ENCODE peak calls at places on chromosomes 6 and 20, in four cellular contexts. One of them, this sample, is unnamed.

GRCh38 chr20:63456429-63457284 is 15.8 kb downstream of the KCNQ2 start:
- DNase-seq in SHP77: no peak
- DNase-seq in head of caudate nucleus: no peak
- DNase-seq in activated CD4-positive, alpha-beta T cell treated with anti-CD3 and anti-CD28 coated beads for 4 hours: no peak
- DNase-seq in this sample: no peak

GRCh38 chr6:163709255-163709654 is 294.7 kb downstream of the QKI start:
- DNase-seq in SHP77: no peak
- DNase-seq in head of caudate nucleus: no peak
- DNase-seq in activated CD4-positive, alpha-beta T cell treated with anti-CD3 and anti-CD28 coated beads for 4 hours: no peak
- DNase-seq in this sample: no peak

GRCh38 chr6:133132092-133132491 is 109.1 kb upstream of the EYA4 start:
- DNase-seq in SHP77: no peak
- DNase-seq in head of caudate nucleus: no peak
- DNase-seq in activated CD4-positive, alpha-beta T cell treated with anti-CD3 and anti-CD28 coated beads for 4 hours: no peak
- DNase-seq in this sample: no peak

GRCh38 chr6:15674690-15675386 is 12.0 kb upstream of the DTNBP1 start:
- DNase-seq in SHP77: no peak
- DNase-seq in head of caudate nucleus: no peak
- DNase-seq in activated CD4-positive, alpha-beta T cell treated with anti-CD3 and anti-CD28 coated beads for 4 hours: no peak
- DNase-seq in this sample: no peak

GRCh38 chr6:33247977-33248642 is 23.6 kb downstream of the VPS52 start:
- DNase-seq in SHP77: peak
- DNase-seq in head of caudate nucleus: peak
- DNase-seq in activated CD4-positive, alpha-beta T cell treated with anti-CD3 and anti-CD28 coated beads for 4 hours: peak
- DNase-seq in this sample: peak

GRCh38 chr6:110875548-110876169 is 1.1 kb downstream of the AMD1 start:
- DNase-seq in SHP77: peak
- DNase-seq in head of caudate nucleus: peak
- DNase-seq in activated CD4-positive, alpha-beta T cell treated with anti-CD3 and anti-CD28 coated beads for 4 hours: peak
- DNase-seq in this sample: no peak

GRCh38 chr6:18148304-18149025 is 6.4 kb downstream of the TPMT start:
- DNase-seq in SHP77: no peak
- DNase-seq in head of caudate nucleus: no peak
- DNase-seq in activated CD4-positive, alpha-beta T cell treated with anti-CD3 and anti-CD28 coated beads for 4 hours: no peak
- DNase-seq in this sample: peak

GRCh38 chr6:17584241-17584803 is 15.8 kb upstream of the FAM8A1 start:
- DNase-seq in SHP77: peak
- DNase-seq in head of caudate nucleus: peak
- DNase-seq in activated CD4-positive, alpha-beta T cell treated with anti-CD3 and anti-CD28 coated beads for 4 hours: no peak
- DNase-seq in this sample: peak

GRCh38 chr6:72963946-72964345 is 261.4 kb downstream of the KHDC1L start:
- DNase-seq in SHP77: no peak
- DNase-seq in head of caudate nucleus: no peak
- DNase-seq in activated CD4-positive, alpha-beta T cell treated with anti-CD3 and anti-CD28 coated beads for 4 hours: no peak
- DNase-seq in this sample: no peak

GRCh38 chr20:16476032-16476431 is 97.2 kb downstream of the KIF16B start:
- DNase-seq in SHP77: peak
- DNase-seq in head of caudate nucleus: no peak
- DNase-seq in activated CD4-positive, alpha-beta T cell treated with anti-CD3 and anti-CD28 coated beads for 4 hours: no peak
- DNase-seq in this sample: peak

GRCh38 chr6:35493307-35493983 is 3.4 kb downstream of the TEAD3 start:
- DNase-seq in SHP77: no peak
- DNase-seq in head of caudate nucleus: no peak
- DNase-seq in activated CD4-positive, alpha-beta T cell treated with anti-CD3 and anti-CD28 coated beads for 4 hours: no peak
- DNase-seq in this sample: no peak

GRCh38 chr6:53426544-53427270 is 78.0 kb upstream of the ELOVL5 start:
- DNase-seq in SHP77: no peak
- DNase-seq in head of caudate nucleus: no peak
- DNase-seq in activated CD4-positive, alpha-beta T cell treated with anti-CD3 and anti-CD28 coated beads for 4 hours: no peak
- DNase-seq in this sample: no peak

GRCh38 chr6:14713008-14713452 is 532.8 kb upstream of the JARID2 start:
- DNase-seq in SHP77: no peak
- DNase-seq in head of caudate nucleus: no peak
- DNase-seq in activated CD4-positive, alpha-beta T cell treated with anti-CD3 and anti-CD28 coated beads for 4 hours: no peak
- DNase-seq in this sample: no peak

GRCh38 chr6:40551966-40552365 is 35.2 kb downstream of the LRFN2 start:
- DNase-seq in SHP77: no peak
- DNase-seq in head of caudate nucleus: no peak
- DNase-seq in activated CD4-positive, alpha-beta T cell treated with anti-CD3 and anti-CD28 coated beads for 4 hours: no peak
- DNase-seq in this sample: no peak

GRCh38 chr6:16909599-16910360 is 148.5 kb upstream of the ATXN1 start:
- DNase-seq in SHP77: no peak
- DNase-seq in head of caudate nucleus: no peak
- DNase-seq in activated CD4-positive, alpha-beta T cell treated with anti-CD3 and anti-CD28 coated beads for 4 hours: no peak
- DNase-seq in this sample: no peak

GRCh38 chr6:144259988-144260387 is 25.1 kb upstream of the UTRN start:
- DNase-seq in SHP77: no peak
- DNase-seq in head of caudate nucleus: no peak
- DNase-seq in activated CD4-positive, alpha-beta T cell treated with anti-CD3 and anti-CD28 coated beads for 4 hours: no peak
- DNase-seq in this sample: peak

GRCh38 chr6:127207591-127208120 is 59.0 kb upstream of the RNF146 start:
- DNase-seq in SHP77: no peak
- DNase-seq in head of caudate nucleus: no peak
- DNase-seq in activated CD4-positive, alpha-beta T cell treated with anti-CD3 and anti-CD28 coated beads for 4 hours: no peak
- DNase-seq in this sample: peak

GRCh38 chr20:1652960-1653359 is 4.6 kb downstream of the SIRPG start:
- DNase-seq in SHP77: no peak
- DNase-seq in head of caudate nucleus: no peak
- DNase-seq in activated CD4-positive, alpha-beta T cell treated with anti-CD3 and anti-CD28 coated beads for 4 hours: no peak
- DNase-seq in this sample: no peak

GRCh38 chr20:50572922-50573777 is 63.0 kb downstream of the PTPN1 start:
- DNase-seq in SHP77: peak
- DNase-seq in head of caudate nucleus: peak
- DNase-seq in activated CD4-positive, alpha-beta T cell treated with anti-CD3 and anti-CD28 coated beads for 4 hours: no peak
- DNase-seq in this sample: peak

GRCh38 chr6:12060780-12061619 is 48.9 kb downstream of the HIVEP1 start:
- DNase-seq in SHP77: peak
- DNase-seq in head of caudate nucleus: peak
- DNase-seq in activated CD4-positive, alpha-beta T cell treated with anti-CD3 and anti-CD28 coated beads for 4 hours: peak
- DNase-seq in this sample: no peak

GRCh38 chr6:113994934-113995342 is 24.0 kb upstream of the HDAC2 start:
- DNase-seq in SHP77: peak
- DNase-seq in head of caudate nucleus: peak
- DNase-seq in activated CD4-positive, alpha-beta T cell treated with anti-CD3 and anti-CD28 coated beads for 4 hours: peak
- DNase-seq in this sample: peak

GRCh38 chr6:14848019-14848418 is 397.9 kb upstream of the JARID2 start:
- DNase-seq in SHP77: no peak
- DNase-seq in head of caudate nucleus: no peak
- DNase-seq in activated CD4-positive, alpha-beta T cell treated with anti-CD3 and anti-CD28 coated beads for 4 hours: no peak
- DNase-seq in this sample: no peak

GRCh38 chr6:9089724-9090123 is 654.4 kb upstream of the SLC35B3 start:
- DNase-seq in SHP77: no peak
- DNase-seq in head of caudate nucleus: no peak
- DNase-seq in activated CD4-positive, alpha-beta T cell treated with anti-CD3 and anti-CD28 coated beads for 4 hours: no peak
- DNase-seq in this sample: no peak

GRCh38 chr20:59289994-59290393 is 10.4 kb upstream of the EDN3 start:
- DNase-seq in SHP77: no peak
- DNase-seq in head of caudate nucleus: no peak
- DNase-seq in activated CD4-positive, alpha-beta T cell treated with anti-CD3 and anti-CD28 coated beads for 4 hours: no peak
- DNase-seq in this sample: no peak

GRCh38 chr6:150698421-150698820 is 98.7 kb downstream of the PLEKHG1 start:
- DNase-seq in SHP77: no peak
- DNase-seq in head of caudate nucleus: no peak
- DNase-seq in activated CD4-positive, alpha-beta T cell treated with anti-CD3 and anti-CD28 coated beads for 4 hours: no peak
- DNase-seq in this sample: no peak

GRCh38 chr6:37096025-37096424 is 73.9 kb upstream of the PIM1 start:
- DNase-seq in SHP77: no peak
- DNase-seq in head of caudate nucleus: peak
- DNase-seq in activated CD4-positive, alpha-beta T cell treated with anti-CD3 and anti-CD28 coated beads for 4 hours: no peak
- DNase-seq in this sample: no peak

GRCh38 chr6:142341855-142342330 is 40.1 kb downstream of the ADGRG6 start:
- DNase-seq in SHP77: no peak
- DNase-seq in head of caudate nucleus: no peak
- DNase-seq in activated CD4-positive, alpha-beta T cell treated with anti-CD3 and anti-CD28 coated beads for 4 hours: no peak
- DNase-seq in this sample: no peak

GRCh38 chr20:51354191-51354768 is 188.2 kb downstream of the NFATC2 start:
- DNase-seq in SHP77: no peak
- DNase-seq in head of caudate nucleus: no peak
- DNase-seq in activated CD4-positive, alpha-beta T cell treated with anti-CD3 and anti-CD28 coated beads for 4 hours: no peak
- DNase-seq in this sample: peak

GRCh38 chr6:3340358-3340798 is 81.6 kb downstream of the PSMG4 start:
- DNase-seq in SHP77: no peak
- DNase-seq in head of caudate nucleus: no peak
- DNase-seq in activated CD4-positive, alpha-beta T cell treated with anti-CD3 and anti-CD28 coated beads for 4 hours: no peak
- DNase-seq in this sample: no peak

GRCh38 chr20:38134427-38135281 is 30.4 kb downstream of the TGM2 start:
- DNase-seq in SHP77: no peak
- DNase-seq in head of caudate nucleus: no peak
- DNase-seq in activated CD4-positive, alpha-beta T cell treated with anti-CD3 and anti-CD28 coated beads for 4 hours: no peak
- DNase-seq in this sample: peak

GRCh38 chr6:31545291-31545690 is 1.1 kb downstream of the ATP6V1G2 start:
- DNase-seq in SHP77: no peak
- DNase-seq in head of caudate nucleus: no peak
- DNase-seq in activated CD4-positive, alpha-beta T cell treated with anti-CD3 and anti-CD28 coated beads for 4 hours: no peak
- DNase-seq in this sample: no peak

GRCh38 chr20:43187476-43188233 is 2.1 kb downstream of the PTPRT start:
- DNase-seq in SHP77: no peak
- DNase-seq in head of caudate nucleus: peak
- DNase-seq in activated CD4-positive, alpha-beta T cell treated with anti-CD3 and anti-CD28 coated beads for 4 hours: peak
- DNase-seq in this sample: peak

This sample was measured in dermis microvascular lymphatic vessel endothelial cell.